ENCODE peak calls at places on chromosome 9, in five cellular contexts. L is SK-N-SH, Z is K562, I is HepG2, B is GM12878. M is an unnamed sample.

GRCh38 chr9:96875460-96876142 is 21.3 kb upstream of the ZNF782 start:
- DNase-seq in I (peak; percentile 96), L (peak; percentile 88), Z (no peak), B (peak; percentile 51), M (peak; percentile 75)

GRCh38 chr9:21873540-21874221 is 71.2 kb downstream of the MTAP start:
- DNase-seq in Z (no peak), L (no peak), B (no peak), I (no peak), M (no peak)

GRCh38 chr9:105309531-105309931 is 65.1 kb downstream of the SLC44A1 start:
- DNase-seq in I (no peak), Z (no peak), B (no peak), L (no peak), M (no peak)

GRCh38 chr9:4654084-4654483 is 8.0 kb upstream of the PLPP6 start:
- DNase-seq in B (no peak), Z (no peak), L (no peak), I (no peak), M (no peak)

GRCh38 chr9:131420913-131421312 is 27.0 kb downstream of the PRRC2B start:
- DNase-seq in Z (no peak), L (peak; percentile 44), B (no peak), I (peak; percentile 58), M (no peak)

GRCh38 chr9:112446518-112446917 is 40.1 kb upstream of the KIAA1958 start:
- DNase-seq in B (no peak), Z (no peak), L (no peak), I (no peak), M (no peak)

GRCh38 chr9:78614892-78615291 is 318.0 kb downstream of the PSAT1 start:
- DNase-seq in I (no peak), B (no peak), Z (no peak), L (no peak), M (no peak)

GRCh38 chr9:38018964-38019602 is 49.9 kb downstream of the SHB start:
- DNase-seq in B (no peak), Z (peak; percentile 38), I (peak; percentile 63), L (no peak), M (no peak)

GRCh38 chr9:99299214-99300102 is 77.4 kb downstream of the SEC61B start:
- DNase-seq in I (peak; percentile 7), Z (no peak), B (no peak), L (peak; percentile 68), M (no peak)

GRCh38 chr9:79824265-79824664 is 252.5 kb downstream of the TLE4 start:
- DNase-seq in L (no peak), I (no peak), B (no peak), Z (no peak), M (no peak)

GRCh38 chr9:101428909-101429308 is 6.7 kb downstream of the ALDOB start:
- DNase-seq in Z (no peak), I (no peak), L (no peak), B (no peak), M (no peak)

GRCh38 chr9:115117999-115118470 is at the start of gene TNC:
- DNase-seq in B (no peak), I (no peak), L (peak; percentile 64), Z (no peak), M (no peak)

GRCh38 chr9:136655244-136656225 is 7.2 kb upstream of the EGFL7 start:
- DNase-seq in B (no peak), L (no peak), Z (no peak), I (no peak), M (no peak)

GRCh38 chr9:89508951-89509607 is 11.2 kb upstream of the SEMA4D start:
- DNase-seq in I (no peak), Z (no peak), L (no peak), B (no peak), M (no peak)

GRCh38 chr9:81053298-81054025 is 635.9 kb downstream of the TLE1 start:
- DNase-seq in B (no peak), I (no peak), Z (no peak), L (no peak), M (no peak)

GRCh38 chr9:96461336-96461735 is 11.4 kb downstream of the HABP4 start:
- DNase-seq in Z (no peak), L (no peak), B (no peak), I (no peak), M (no peak)

GRCh38 chr9:131398204-131398603 is 4.3 kb downstream of the PRRC2B start:
- DNase-seq in I (no peak), B (peak; percentile 64), L (no peak), Z (peak; percentile 42), M (peak; percentile 89)

GRCh38 chr9:72696481-72696880 is 175.1 kb downstream of the TMC1 start:
- DNase-seq in I (no peak), L (no peak), B (no peak), Z (no peak), M (no peak)

GRCh38 chr9:136773386-136774044 is 9.2 kb upstream of the LCN15 start:
- DNase-seq in L (peak; percentile 76), Z (peak; percentile 66), I (peak; percentile 41), B (no peak), M (no peak)

GRCh38 chr9:105507096-105507495 is 50.8 kb upstream of the FKTN start:
- DNase-seq in B (no peak), Z (no peak), L (no peak), I (peak; percentile 84), M (no peak)

GRCh38 chr9:99966720-99967119 is 60.3 kb downstream of the STX17 start:
- DNase-seq in B (no peak), L (no peak), Z (no peak), I (peak; percentile 69), M (no peak)

GRCh38 chr9:76302947-76303550 is 91.2 kb downstream of the RFK start:
- DNase-seq in Z (peak; percentile 34), L (peak; percentile 47), I (peak; percentile 37), B (no peak), M (peak; percentile 10)

GRCh38 chr9:124478014-124478753 is 27.9 kb downstream of the ADGRD2 start:
- DNase-seq in B (no peak), I (no peak), Z (no peak), L (peak; percentile 85), M (no peak)

GRCh38 chr9:130846487-130847305 is 11.6 kb downstream of the ABL1 start:
- DNase-seq in B (no peak), L (peak; percentile 60), Z (no peak), I (no peak), M (no peak)

GRCh38 chr9:76020654-76021053 is 130.2 kb downstream of the PCSK5 start:
- DNase-seq in L (no peak), B (no peak), Z (no peak), I (no peak), M (no peak)

GRCh38 chr9:125296843-125297372 is 35.3 kb downstream of the GAPVD1 start:
- DNase-seq in L (no peak), B (no peak), Z (no peak), I (peak; percentile 95), M (no peak)

GRCh38 chr9:4226331-4227250 is 73.3 kb downstream of the GLIS3 start:
- DNase-seq in I (no peak), Z (no peak), L (no peak), B (no peak), M (peak; percentile 76)

GRCh38 chr9:101711330-101711941 is 27.0 kb downstream of the GRIN3A start:
- DNase-seq in L (peak; percentile 30), Z (peak; percentile 37), I (peak; percentile 23), B (no peak), M (no peak)

GRCh38 chr9:72958485-72959266 is 5.8 kb upstream of the ALDH1A1 start:
- DNase-seq in B (no peak), L (no peak), Z (no peak), I (no peak), M (no peak)

GRCh38 chr9:114995681-114996221 is 65.4 kb upstream of the TNFSF8 start:
- DNase-seq in I (no peak), Z (no peak), B (no peak), L (no peak), M (peak; percentile 75)

GRCh38 chr9:130500340-130500771 is 55.6 kb downstream of the ASS1 start:
- DNase-seq in L (peak; percentile 45), Z (no peak), B (no peak), I (no peak), M (no peak)

GRCh38 chr9:100324594-100325200 is 28.0 kb downstream of the TEX10 start:
- DNase-seq in I (peak; percentile 9), L (peak; percentile 12), Z (peak; percentile 42), B (no peak), M (peak; percentile 29)

GRCh38 chr9:78189461-78189860 is 46.4 kb upstream of the CEP78 start:
- DNase-seq in L (no peak), Z (no peak), B (no peak), I (no peak), M (no peak)

GRCh38 chr9:95971815-95972214 is 96.3 kb downstream of the ERCC6L2 start:
- DNase-seq in B (no peak), I (no peak), L (no peak), Z (no peak), M (no peak)

GRCh38 chr9:95507456-95508241 is 9.1 kb downstream of the PTCH1 start:
- DNase-seq in I (peak; percentile 39), L (peak; percentile 41), B (no peak), Z (peak; percentile 70), M (no peak)

GRCh38 chr9:119907056-119907455 is 537.8 kb upstream of the BRINP1 start:
- DNase-seq in B (no peak), I (no peak), Z (no peak), L (no peak), M (no peak)
- TF ChIP-seq REST in B (no peak), I (no peak), Z (no peak), L (no peak), M (no peak)

GRCh38 chr9:113737414-113738271 is 138.5 kb upstream of the ZNF618 start:
- DNase-seq in Z (peak; percentile 63), L (peak; percentile 50), B (no peak), I (peak; percentile 46), M (peak; percentile 33)
- TF ChIP-seq GABPA in Z (no peak), L (no peak), B (no peak), I (no peak), M (no peak)

GRCh38 chr9:135581636-135582426 is 20.3 kb downstream of the PAEP start:
- DNase-seq in B (no peak), I (no peak), Z (no peak), L (no peak), M (no peak)

GRCh38 chr9:135584371-135584770 is 22.8 kb downstream of the PAEP start:
- DNase-seq in L (no peak), I (no peak), B (no peak), Z (no peak), M (no peak)

GRCh38 chr9:135583686-135584011 is 22.1 kb downstream of the PAEP start:
- DNase-seq in I (no peak), Z (no peak), L (no peak), B (no peak), M (no peak)

GRCh38 chr9:135582541-135582940 is 21.0 kb downstream of the PAEP start:
- DNase-seq in I (no peak), B (no peak), Z (no peak), L (no peak), M (no peak)

GRCh38 chr9:135582966-135583685 is 21.6 kb downstream of the PAEP start:
- DNase-seq in L (peak; percentile 65), Z (no peak), I (no peak), B (no peak), M (no peak)
- TF ChIP-seq REST in L (no peak), Z (no peak), I (no peak), B (no peak), M (no peak)

DNA sequence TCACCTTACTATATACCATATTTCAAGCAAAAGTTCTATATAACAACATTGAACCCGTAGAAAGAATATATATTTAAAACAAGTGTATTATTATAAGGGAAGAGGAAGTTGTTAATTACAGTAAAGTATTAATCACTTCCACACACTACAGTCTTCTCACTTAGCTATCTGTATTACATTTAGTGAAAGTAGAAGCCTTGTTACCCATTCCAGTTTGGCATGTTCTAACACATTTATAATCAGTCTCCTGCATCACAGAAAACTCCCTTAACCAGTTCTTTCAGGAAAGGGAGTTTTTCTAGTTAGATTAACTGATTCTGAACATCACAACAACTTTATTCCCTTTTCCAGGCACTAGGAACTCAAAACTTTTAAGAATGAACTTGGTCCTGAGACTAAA is 6.9 kb downstream of the RAB14 start:
- DNase-seq in B (no peak), Z (no peak), I (no peak), L (no peak), M (no peak)
- TF ChIP-seq GABPA in B (no peak), Z (no peak), I (no peak), L (no peak), M (no peak)

M was measured in HL-60.